ENCODE peak calls at places on chromosomes 4 and X, in seven cellular contexts. G, A, F, P, C, N and U are unnamed samples.

GRCh38 chrX:131739823-131740222 is 195.9 kb downstream of the OR13H1 start:
- DNase-seq in G (no peak), A (no peak), F (no peak), P (no peak), C (no peak), N (no peak), U (no peak)

GRCh38 chr4:149145803-149146202 is 669.8 kb downstream of the IQCM start:
- DNase-seq in G (no peak), A (peak; percentile 85), F (no peak), P (no peak), C (peak; percentile 77), N (no peak), U (no peak)

GRCh38 chr4:64581422-64581821 is 172.2 kb upstream of the TECRL start:
- DNase-seq in G (no peak), A (peak; percentile 20), F (no peak), P (no peak), C (peak; percentile 70), N (no peak), U (no peak)

GRCh38 chrX:40877869-40878268 is 142.5 kb upstream of the MED14 start:
- DNase-seq in G (peak; percentile 6), A (peak; percentile 51), F (no peak), P (no peak), C (peak; percentile 57), N (no peak), U (no peak)

GRCh38 chrX:140918398-140919043 is 83.9 kb upstream of the SPANXB1 start:
- DNase-seq in G (peak; percentile 11), A (peak; percentile 75), F (peak; percentile 9), P (peak; percentile 22), C (peak; percentile 71), N (no peak), U (no peak)

GRCh38 chrX:133448512-133449076 is 33.3 kb upstream of the GPC4 start:
- DNase-seq in G (no peak), A (no peak), F (no peak), P (no peak), C (no peak), N (no peak), U (no peak)

GRCh38 chrX:87941841-87942240 is 424.2 kb downstream of the KLHL4 start:
- DNase-seq in G (no peak), A (no peak), F (no peak), P (no peak), C (no peak), N (no peak), U (no peak)

GRCh38 chr4:74499986-74500781 is 55.2 kb downstream of the AREG start:
- DNase-seq in G (no peak), A (peak; percentile 50), F (no peak), P (no peak), C (peak; percentile 73), N (no peak), U (no peak)

GRCh38 chr4:137198791-137199190 is 333.5 kb downstream of the PCDH18 start:
- DNase-seq in G (no peak), A (no peak), F (no peak), P (no peak), C (no peak), N (no peak), U (no peak)

GRCh38 chrX:24553016-24553415 is 87.9 kb downstream of the PDK3 start:
- DNase-seq in G (no peak), A (no peak), F (no peak), P (no peak), C (peak; percentile 5), N (no peak), U (no peak)

GRCh38 chr4:159015862-159016261 is 87.0 kb upstream of the RAPGEF2 start:
- DNase-seq in G (no peak), A (no peak), F (no peak), P (no peak), C (peak; percentile 72), N (no peak), U (no peak)

GRCh38 chr4:127400736-127401346 is 231.9 kb upstream of the INTU start:
- DNase-seq in G (no peak), A (peak; percentile 70), F (no peak), P (peak; percentile 88), C (peak; percentile 85), N (no peak), U (no peak)